ENCODE peak calls at places on chromosomes 16 and 17, in seven cellular contexts. One of them, this sample, is unnamed.

GRCh38 chr17:19370493-19370960 is 7.8 kb upstream of the MAPK7 start:
- DNase-seq in heart right ventricle: peak
- DNase-seq in CD4-positive, alpha-beta T cell: no peak
- DNase-seq in heart left ventricle: peak
- DNase-seq in astrocyte of the spinal cord: no peak
- DNase-seq in AG04450: no peak
- DNase-seq in Peyer's patch: peak
- DNase-seq in this sample: no peak

GRCh38 chr16:26550111-26550610 is 516.6 kb upstream of the C16orf82 start:
- DNase-seq in heart left ventricle: no peak
- DNase-seq in Peyer's patch: no peak
- DNase-seq in astrocyte of the spinal cord: no peak
- DNase-seq in AG04450: no peak
- DNase-seq in heart right ventricle: no peak
- DNase-seq in CD4-positive, alpha-beta T cell: no peak
- DNase-seq in this sample: no peak

GRCh38 chr17:65824901-65825300 is 263.5 kb upstream of the AXIN2 start:
- DNase-seq in astrocyte of the spinal cord: no peak
- DNase-seq in CD4-positive, alpha-beta T cell: no peak
- DNase-seq in heart left ventricle: no peak
- DNase-seq in AG04450: no peak
- DNase-seq in heart right ventricle: no peak
- DNase-seq in Peyer's patch: no peak
- DNase-seq in this sample: no peak

GRCh38 chr17:77266213-77266612 is 125.4 kb downstream of the SEC14L1 start:
- DNase-seq in CD4-positive, alpha-beta T cell: no peak
- DNase-seq in heart right ventricle: no peak
- DNase-seq in AG04450: no peak
- DNase-seq in heart left ventricle: no peak
- DNase-seq in astrocyte of the spinal cord: no peak
- DNase-seq in Peyer's patch: no peak
- DNase-seq in this sample: no peak

GRCh38 chr16:30351586-30352419 is 3.3 kb downstream of the CD2BP2 start:
- DNase-seq in CD4-positive, alpha-beta T cell: no peak
- DNase-seq in Peyer's patch: no peak
- DNase-seq in AG04450: peak
- DNase-seq in heart left ventricle: peak
- DNase-seq in heart right ventricle: peak
- DNase-seq in astrocyte of the spinal cord: peak
- DNase-seq in this sample: no peak

GRCh38 chr16:81238296-81239011 is at the start of gene BCO1:
- DNase-seq in Peyer's patch: no peak
- DNase-seq in astrocyte of the spinal cord: peak
- DNase-seq in AG04450: peak
- DNase-seq in CD4-positive, alpha-beta T cell: no peak
- DNase-seq in heart left ventricle: no peak
- DNase-seq in heart right ventricle: no peak
- DNase-seq in this sample: no peak

GRCh38 chr16:1953734-1954133 is 755 bp downstream of the RPL3L start:
- DNase-seq in Peyer's patch: no peak
- DNase-seq in heart left ventricle: no peak
- DNase-seq in CD4-positive, alpha-beta T cell: no peak
- DNase-seq in astrocyte of the spinal cord: no peak
- DNase-seq in AG04450: no peak
- DNase-seq in heart right ventricle: no peak
- DNase-seq in this sample: no peak

GRCh38 chr16:75389096-75389692 is 44.1 kb downstream of the CFDP1 start:
- DNase-seq in CD4-positive, alpha-beta T cell: no peak
- DNase-seq in astrocyte of the spinal cord: no peak
- DNase-seq in Peyer's patch: no peak
- DNase-seq in heart right ventricle: no peak
- DNase-seq in AG04450: no peak
- DNase-seq in heart left ventricle: no peak
- DNase-seq in this sample: no peak

GRCh38 chr17:43453331-43453812 is 30.4 kb upstream of the DHX8 start:
- DNase-seq in heart right ventricle: peak
- DNase-seq in AG04450: no peak
- DNase-seq in Peyer's patch: no peak
- DNase-seq in heart left ventricle: peak
- DNase-seq in astrocyte of the spinal cord: no peak
- DNase-seq in CD4-positive, alpha-beta T cell: no peak
- DNase-seq in this sample: no peak

GRCh38 chr17:78724544-78724943 is 57.5 kb downstream of the CYTH1 start:
- DNase-seq in Peyer's patch: no peak
- DNase-seq in CD4-positive, alpha-beta T cell: no peak
- DNase-seq in heart left ventricle: no peak
- DNase-seq in heart right ventricle: peak
- DNase-seq in AG04450: no peak
- DNase-seq in astrocyte of the spinal cord: no peak
- DNase-seq in this sample: no peak

GRCh38 chr16:69087161-69087581 is 18.3 kb upstream of the HAS3 start:
- DNase-seq in heart left ventricle: peak
- DNase-seq in heart right ventricle: no peak
- DNase-seq in CD4-positive, alpha-beta T cell: no peak
- DNase-seq in AG04450: no peak
- DNase-seq in astrocyte of the spinal cord: no peak
- DNase-seq in Peyer's patch: no peak
- DNase-seq in this sample: no peak

GRCh38 chr17:33949100-33949499 is 306.0 kb upstream of the CCL2 start:
- DNase-seq in heart right ventricle: no peak
- DNase-seq in astrocyte of the spinal cord: no peak
- DNase-seq in AG04450: no peak
- DNase-seq in CD4-positive, alpha-beta T cell: no peak
- DNase-seq in heart left ventricle: no peak
- DNase-seq in Peyer's patch: no peak
- DNase-seq in this sample: no peak
- TF ChIP-seq CTCF in heart right ventricle: peak
- TF ChIP-seq CTCF in astrocyte of the spinal cord: no peak
- TF ChIP-seq CTCF in AG04450: peak
- TF ChIP-seq CTCF in CD4-positive, alpha-beta T cell: no peak
- TF ChIP-seq CTCF in heart left ventricle: peak
- TF ChIP-seq CTCF in Peyer's patch: no peak
- TF ChIP-seq CTCF in this sample: no peak

GRCh38 chr17:55172612-55173011 is 92.1 kb upstream of the HLF start:
- DNase-seq in heart left ventricle: no peak
- DNase-seq in AG04450: no peak
- DNase-seq in CD4-positive, alpha-beta T cell: no peak
- DNase-seq in Peyer's patch: no peak
- DNase-seq in astrocyte of the spinal cord: no peak
- DNase-seq in heart right ventricle: no peak
- DNase-seq in this sample: no peak

GRCh38 chr17:55177914-55178217 is 86.9 kb upstream of the HLF start:
- DNase-seq in heart left ventricle: no peak
- DNase-seq in astrocyte of the spinal cord: no peak
- DNase-seq in Peyer's patch: no peak
- DNase-seq in CD4-positive, alpha-beta T cell: no peak
- DNase-seq in heart right ventricle: no peak
- DNase-seq in AG04450: no peak
- DNase-seq in this sample: no peak

GRCh38 chr17:55175788-55176425 is 88.9 kb upstream of the HLF start:
- DNase-seq in AG04450: no peak
- DNase-seq in heart left ventricle: no peak
- DNase-seq in Peyer's patch: no peak
- DNase-seq in heart right ventricle: no peak
- DNase-seq in astrocyte of the spinal cord: no peak
- DNase-seq in CD4-positive, alpha-beta T cell: no peak
- DNase-seq in this sample: no peak

GRCh38 chr17:55174133-55174532 is 90.6 kb upstream of the HLF start:
- DNase-seq in astrocyte of the spinal cord: no peak
- DNase-seq in heart right ventricle: no peak
- DNase-seq in heart left ventricle: no peak
- DNase-seq in Peyer's patch: no peak
- DNase-seq in CD4-positive, alpha-beta T cell: no peak
- DNase-seq in AG04450: no peak
- DNase-seq in this sample: no peak

GRCh38 chr17:55177159-55177913 is 87.4 kb upstream of the HLF start:
- DNase-seq in astrocyte of the spinal cord: no peak
- DNase-seq in AG04450: no peak
- DNase-seq in heart left ventricle: no peak
- DNase-seq in CD4-positive, alpha-beta T cell: no peak
- DNase-seq in heart right ventricle: no peak
- DNase-seq in Peyer's patch: no peak
- DNase-seq in this sample: no peak
- TF ChIP-seq CTCF in astrocyte of the spinal cord: no peak
- TF ChIP-seq CTCF in AG04450: no peak
- TF ChIP-seq CTCF in heart left ventricle: no peak
- TF ChIP-seq CTCF in CD4-positive, alpha-beta T cell: no peak
- TF ChIP-seq CTCF in heart right ventricle: no peak
- TF ChIP-seq CTCF in Peyer's patch: peak
- TF ChIP-seq CTCF in this sample: no peak

GRCh38 chr16:54193656-54194007 is 93.0 kb downstream of the IRX3 start:
- DNase-seq in heart left ventricle: peak
- DNase-seq in CD4-positive, alpha-beta T cell: no peak
- DNase-seq in AG04450: no peak
- DNase-seq in Peyer's patch: no peak
- DNase-seq in astrocyte of the spinal cord: peak
- DNase-seq in heart right ventricle: peak
- DNase-seq in this sample: no peak
- TF ChIP-seq CTCF in heart left ventricle: peak
- TF ChIP-seq CTCF in CD4-positive, alpha-beta T cell: no peak
- TF ChIP-seq CTCF in AG04450: peak
- TF ChIP-seq CTCF in Peyer's patch: peak
- TF ChIP-seq CTCF in astrocyte of the spinal cord: peak
- TF ChIP-seq CTCF in heart right ventricle: peak
- TF ChIP-seq CTCF in this sample: no peak

DNA sequence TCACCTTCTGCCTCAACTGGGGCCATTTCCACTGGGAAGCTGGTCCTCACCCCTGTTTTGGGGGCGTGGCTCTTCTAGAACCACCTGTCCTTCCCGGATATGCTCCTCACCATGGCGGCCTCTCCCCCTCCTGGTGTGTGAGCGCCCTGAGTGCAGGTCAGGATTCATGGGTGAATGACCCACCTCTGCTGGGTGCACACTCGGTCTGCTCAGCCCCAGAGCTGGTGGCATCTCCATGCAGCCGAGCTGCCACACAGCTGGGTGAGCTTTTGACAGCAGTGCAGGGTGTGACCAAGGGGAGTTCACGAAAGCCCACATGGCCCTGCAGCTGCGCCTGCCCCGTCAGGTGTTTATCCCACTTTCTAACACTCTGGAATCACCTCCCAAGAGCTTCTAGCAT is 27.3 kb downstream of the GRIN2C start:
- DNase-seq in Peyer's patch: peak
- DNase-seq in heart right ventricle: no peak
- DNase-seq in AG04450: no peak
- DNase-seq in astrocyte of the spinal cord: no peak
- DNase-seq in CD4-positive, alpha-beta T cell: no peak
- DNase-seq in heart left ventricle: no peak
- DNase-seq in this sample: no peak
- TF ChIP-seq CTCF in Peyer's patch: no peak
- TF ChIP-seq CTCF in heart right ventricle: no peak
- TF ChIP-seq CTCF in AG04450: no peak
- TF ChIP-seq CTCF in astrocyte of the spinal cord: no peak
- TF ChIP-seq CTCF in CD4-positive, alpha-beta T cell: no peak
- TF ChIP-seq CTCF in heart left ventricle: no peak
- TF ChIP-seq CTCF in this sample: no peak

DNA sequence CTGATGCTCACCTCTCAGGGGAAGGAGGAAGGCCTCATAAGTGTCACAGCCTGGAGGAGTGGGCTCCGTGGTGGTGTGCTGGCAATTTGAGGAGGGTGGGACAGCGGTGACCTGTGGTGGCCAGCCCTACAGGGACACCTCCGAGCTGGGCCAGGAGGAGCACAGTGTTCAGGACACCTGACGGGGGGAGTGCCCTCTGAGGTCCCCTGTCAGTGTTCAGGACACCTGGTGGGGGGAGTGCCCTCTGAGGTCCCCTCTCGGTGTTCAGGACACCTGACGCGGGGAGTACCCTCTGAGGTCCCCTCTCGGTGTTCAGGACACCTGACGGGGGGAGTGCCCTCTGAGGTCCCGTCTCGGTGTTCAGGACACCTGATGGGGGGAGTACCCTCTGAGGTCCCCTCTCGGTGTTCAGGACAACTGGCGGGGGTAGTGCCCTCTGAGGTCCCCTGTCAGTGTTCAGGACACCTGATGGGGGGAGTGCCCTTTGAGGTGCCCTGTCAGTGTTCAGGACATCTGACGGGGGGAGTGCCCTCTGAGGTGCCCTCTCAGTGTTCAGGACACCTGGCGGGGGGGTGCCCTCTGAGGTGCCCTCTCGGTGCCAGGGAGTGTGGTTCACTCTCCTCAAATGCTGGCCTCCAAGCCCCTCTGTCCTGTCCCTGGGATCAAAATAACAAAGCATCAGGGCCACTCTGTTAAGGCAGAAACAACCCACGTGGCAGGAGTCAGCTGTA is 73.4 kb upstream of the ZNF469 start:
- DNase-seq in CD4-positive, alpha-beta T cell: no peak
- DNase-seq in AG04450: no peak
- DNase-seq in heart right ventricle: no peak
- DNase-seq in heart left ventricle: peak
- DNase-seq in astrocyte of the spinal cord: no peak
- DNase-seq in Peyer's patch: no peak
- DNase-seq in this sample: no peak
- TF ChIP-seq CTCF in CD4-positive, alpha-beta T cell: no peak
- TF ChIP-seq CTCF in AG04450: no peak
- TF ChIP-seq CTCF in heart right ventricle: no peak
- TF ChIP-seq CTCF in heart left ventricle: no peak
- TF ChIP-seq CTCF in astrocyte of the spinal cord: no peak
- TF ChIP-seq CTCF in Peyer's patch: no peak
- TF ChIP-seq CTCF in this sample: no peak

GRCh38 chr17:55842405-55843158 is 91.7 kb downstream of the PCTP start:
- DNase-seq in Peyer's patch: no peak
- DNase-seq in AG04450: no peak
- DNase-seq in heart left ventricle: no peak
- DNase-seq in astrocyte of the spinal cord: no peak
- DNase-seq in CD4-positive, alpha-beta T cell: no peak
- DNase-seq in heart right ventricle: no peak
- DNase-seq in this sample: no peak
- TF ChIP-seq CTCF in Peyer's patch: no peak
- TF ChIP-seq CTCF in AG04450: no peak
- TF ChIP-seq CTCF in heart left ventricle: no peak
- TF ChIP-seq CTCF in astrocyte of the spinal cord: no peak
- TF ChIP-seq CTCF in CD4-positive, alpha-beta T cell: no peak
- TF ChIP-seq CTCF in heart right ventricle: no peak
- TF ChIP-seq CTCF in this sample: no peak